ENCODE peak calls at places on chromosomes 3 and 15, in seven cellular contexts. One of them, this sample, is unnamed.

GRCh38 chr15:26382416-26383086 is 390.3 kb downstream of the GABRB3 start:
- DNase-seq in fibroblast of pulmonary artery: no peak
- DNase-seq in CD4-positive, alpha-beta T cell: no peak
- DNase-seq in epithelial cell of prostate: no peak
- DNase-seq in PC-3: peak
- DNase-seq in right cardiac atrium: no peak
- DNase-seq in GM13976: no peak
- DNase-seq in this sample: no peak

GRCh38 chr15:41988896-41989572 is 16.7 kb upstream of the EHD4 start:
- DNase-seq in CD4-positive, alpha-beta T cell: no peak
- DNase-seq in GM13976: no peak
- DNase-seq in PC-3: no peak
- DNase-seq in epithelial cell of prostate: no peak
- DNase-seq in right cardiac atrium: no peak
- DNase-seq in fibroblast of pulmonary artery: no peak
- DNase-seq in this sample: no peak

GRCh38 chr3:43872301-43872700 is 181.6 kb downstream of the ABHD5 start:
- DNase-seq in fibroblast of pulmonary artery: peak
- DNase-seq in epithelial cell of prostate: peak
- DNase-seq in right cardiac atrium: no peak
- DNase-seq in GM13976: no peak
- DNase-seq in PC-3: peak
- DNase-seq in CD4-positive, alpha-beta T cell: no peak
- DNase-seq in this sample: no peak

GRCh38 chr15:58475573-58476524 is 44.1 kb downstream of the LIPC start:
- DNase-seq in epithelial cell of prostate: no peak
- DNase-seq in GM13976: no peak
- DNase-seq in PC-3: no peak
- DNase-seq in right cardiac atrium: no peak
- DNase-seq in fibroblast of pulmonary artery: peak
- DNase-seq in CD4-positive, alpha-beta T cell: no peak
- DNase-seq in this sample: no peak

GRCh38 chr3:8839607-8840325 is 70.4 kb upstream of the OXTR start:
- DNase-seq in GM13976: no peak
- DNase-seq in epithelial cell of prostate: no peak
- DNase-seq in CD4-positive, alpha-beta T cell: no peak
- DNase-seq in fibroblast of pulmonary artery: no peak
- DNase-seq in right cardiac atrium: no peak
- DNase-seq in PC-3: peak
- DNase-seq in this sample: no peak

GRCh38 chr3:187858086-187858485 is 112.8 kb upstream of the BCL6 start:
- DNase-seq in right cardiac atrium: no peak
- DNase-seq in CD4-positive, alpha-beta T cell: no peak
- DNase-seq in fibroblast of pulmonary artery: no peak
- DNase-seq in epithelial cell of prostate: no peak
- DNase-seq in PC-3: no peak
- DNase-seq in GM13976: no peak
- DNase-seq in this sample: no peak

GRCh38 chr15:90095521-90095959 is 6.7 kb downstream of the IDH2 start:
- DNase-seq in GM13976: no peak
- DNase-seq in right cardiac atrium: no peak
- DNase-seq in CD4-positive, alpha-beta T cell: no peak
- DNase-seq in fibroblast of pulmonary artery: no peak
- DNase-seq in epithelial cell of prostate: no peak
- DNase-seq in PC-3: no peak
- DNase-seq in this sample: peak

GRCh38 chr3:63343674-63344073 is 65.6 kb downstream of the SYNPR start:
- DNase-seq in epithelial cell of prostate: peak
- DNase-seq in fibroblast of pulmonary artery: peak
- DNase-seq in right cardiac atrium: peak
- DNase-seq in GM13976: no peak
- DNase-seq in PC-3: peak
- DNase-seq in CD4-positive, alpha-beta T cell: no peak
- DNase-seq in this sample: no peak

GRCh38 chr15:101578443-101578894 is 73.7 kb downstream of the TM2D3 start:
- DNase-seq in CD4-positive, alpha-beta T cell: no peak
- DNase-seq in epithelial cell of prostate: no peak
- DNase-seq in fibroblast of pulmonary artery: peak
- DNase-seq in GM13976: peak
- DNase-seq in PC-3: peak
- DNase-seq in right cardiac atrium: no peak
- DNase-seq in this sample: no peak

GRCh38 chr3:119731545-119732343 is 28.9 kb downstream of the CFAP91 start:
- DNase-seq in GM13976: no peak
- DNase-seq in right cardiac atrium: no peak
- DNase-seq in fibroblast of pulmonary artery: peak
- DNase-seq in PC-3: peak
- DNase-seq in CD4-positive, alpha-beta T cell: no peak
- DNase-seq in epithelial cell of prostate: no peak
- DNase-seq in this sample: no peak

GRCh38 chr3:150823277-150823676 is 60.3 kb upstream of the SIAH2 start:
- DNase-seq in CD4-positive, alpha-beta T cell: no peak
- DNase-seq in epithelial cell of prostate: no peak
- DNase-seq in PC-3: no peak
- DNase-seq in fibroblast of pulmonary artery: no peak
- DNase-seq in GM13976: no peak
- DNase-seq in right cardiac atrium: no peak
- DNase-seq in this sample: no peak

GRCh38 chr3:63809607-63810006 is 9.5 kb upstream of the C3orf49 start:
- DNase-seq in PC-3: peak
- DNase-seq in right cardiac atrium: no peak
- DNase-seq in CD4-positive, alpha-beta T cell: no peak
- DNase-seq in fibroblast of pulmonary artery: no peak
- DNase-seq in epithelial cell of prostate: peak
- DNase-seq in GM13976: no peak
- DNase-seq in this sample: no peak

This sample was measured in effector memory CD8-positive, alpha-beta T cell.